ENCODE peak calls at places on chromosome 3, in seven cellular contexts. F is EL; H is cardiac fibroblast; T is ACHN; L is anterior cingulate cortex; Q is NCI-H774; N is stimulated activated CD8-positive, alpha-beta memory T cell treated with anti-CD3 and anti-CD28 coated beads, Interleukin-4, amount 100 ng/mL, for 1 hour. J is an unnamed sample.

GRCh38 chr3:10008588-10009344 is 17.5 kb upstream of the FANCD2 start:
- DNase-seq in F (peak), H (peak), T (no peak), L (peak), Q (peak), N (peak), J (peak)

GRCh38 chr3:62142280-62142679 is 231.1 kb downstream of the FEZF2 start:
- DNase-seq in F (no peak), H (no peak), T (no peak), L (no peak), Q (no peak), N (no peak), J (no peak)

GRCh38 chr3:10928396-10928960 is 64.1 kb upstream of the SLC6A1 start:
- DNase-seq in F (no peak), H (no peak), T (no peak), L (no peak), Q (no peak), N (no peak), J (no peak)

GRCh38 chr3:71064288-71064975 is 519.1 kb downstream of the FOXP1 start:
- DNase-seq in F (peak), H (peak), T (peak), L (peak), Q (no peak), N (no peak), J (no peak)

GRCh38 chr3:18649666-18650363 is 224.7 kb upstream of the SATB1 start:
- DNase-seq in F (no peak), H (no peak), T (no peak), L (no peak), Q (no peak), N (no peak), J (no peak)

GRCh38 chr3:12046406-12046805 is 42.2 kb downstream of the SYN2 start:
- DNase-seq in F (no peak), H (peak), T (no peak), L (no peak), Q (peak), N (no peak), J (no peak)

GRCh38 chr3:87026246-87026645 is 35.3 kb upstream of the VGLL3 start:
- DNase-seq in F (no peak), H (no peak), T (no peak), L (no peak), Q (no peak), N (no peak), J (no peak)

GRCh38 chr3:12194669-12195161 is 36.0 kb upstream of the TIMP4 start:
- DNase-seq in F (no peak), H (peak), T (peak), L (no peak), Q (no peak), N (no peak), J (no peak)

GRCh38 chr3:152232679-152233078 is 36.0 kb upstream of the MBNL1 start:
- DNase-seq in F (no peak), H (no peak), T (no peak), L (no peak), Q (no peak), N (no peak), J (no peak)

GRCh38 chr3:116030131-116030850 is 407.0 kb downstream of the GAP43 start:
- DNase-seq in F (no peak), H (no peak), T (no peak), L (no peak), Q (no peak), N (no peak), J (no peak)

GRCh38 chr3:114480442-114480841 is 186.6 kb downstream of the TIGIT start:
- DNase-seq in F (no peak), H (peak), T (no peak), L (no peak), Q (no peak), N (no peak), J (no peak)